ENCODE peak calls at places on chromosomes 11 and 22, in four cellular contexts. Y, V, A and Q are unnamed samples.

GRCh38 chr11:11297578-11297977 is 55.5 kb downstream of the CSNK2A3 start:
- DNase-seq in V (no peak), Y (no peak), A (no peak), Q (no peak)

GRCh38 chr22:21941921-21942320 is 10.7 kb downstream of the PPM1F start:
- DNase-seq in A (no peak), V (no peak), Y (no peak), Q (no peak)

GRCh38 chr11:44319552-44320288 is 9.8 kb upstream of the ALX4 start:
- DNase-seq in V (no peak), Y (peak; percentile 76), A (peak; percentile 72), Q (no peak)

GRCh38 chr22:19568337-19569311 is 44.4 kb upstream of the CLDN5 start:
- DNase-seq in V (no peak), A (no peak), Y (no peak), Q (no peak)

GRCh38 chr11:8237453-8237852 is 26.2 kb downstream of the LMO1 start:
- DNase-seq in Y (no peak), A (no peak), V (no peak), Q (no peak)

GRCh38 chr11:61161190-61162091 is at the start of gene VPS37C:
- DNase-seq in A (peak; percentile 92), Y (peak; percentile 96), V (peak; percentile 71), Q (peak; percentile 89)

GRCh38 chr11:128448981-128449713 is 138.2 kb downstream of the ETS1 start:
- DNase-seq in V (no peak), A (no peak), Y (no peak), Q (no peak)

GRCh38 chr22:37301144-37301820 is 19.0 kb downstream of the CYTH4 start:
- DNase-seq in Y (no peak), A (no peak), V (no peak), Q (no peak)

DNA sequence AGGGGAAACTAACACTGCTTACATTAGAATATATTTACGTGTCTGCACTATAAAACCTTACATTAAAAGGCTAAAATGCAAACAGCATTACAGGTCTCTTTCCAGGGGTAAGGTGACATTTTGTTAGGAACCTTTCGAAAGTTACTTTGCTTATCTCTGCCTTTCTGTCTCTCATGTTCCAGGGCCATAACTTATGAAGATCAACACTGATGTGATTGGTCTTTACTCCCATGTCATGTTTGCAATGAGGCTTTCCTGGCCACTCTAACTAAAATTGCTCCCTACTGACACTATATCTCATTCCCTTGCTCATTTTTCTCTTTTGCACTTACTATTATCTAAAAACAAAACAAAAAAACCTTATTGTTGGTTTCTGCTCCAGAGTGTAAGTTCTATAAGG is 119.0 kb downstream of the JRKL start:
- DNase-seq in A (peak; percentile 44), Y (no peak), V (no peak), Q (no peak)
- TF ChIP-seq POLR2A in A (no peak), Y (no peak), V (no peak), Q (no peak)

GRCh38 chr22:31572939-31573338 is 76.6 kb downstream of the SFI1 start:
- DNase-seq in Y (no peak), V (no peak), A (no peak), Q (no peak)

GRCh38 chr22:31574015-31574670 is 77.8 kb downstream of the SFI1 start:
- DNase-seq in V (no peak), Y (no peak), A (no peak), Q (no peak)

GRCh38 chr22:31577711-31578110 is 81.4 kb downstream of the SFI1 start:
- DNase-seq in V (no peak), Y (no peak), A (no peak), Q (no peak)

GRCh38 chr22:31578171-31578570 is 81.8 kb downstream of the SFI1 start:
- DNase-seq in Y (no peak), A (no peak), V (no peak), Q (no peak)

DNA sequence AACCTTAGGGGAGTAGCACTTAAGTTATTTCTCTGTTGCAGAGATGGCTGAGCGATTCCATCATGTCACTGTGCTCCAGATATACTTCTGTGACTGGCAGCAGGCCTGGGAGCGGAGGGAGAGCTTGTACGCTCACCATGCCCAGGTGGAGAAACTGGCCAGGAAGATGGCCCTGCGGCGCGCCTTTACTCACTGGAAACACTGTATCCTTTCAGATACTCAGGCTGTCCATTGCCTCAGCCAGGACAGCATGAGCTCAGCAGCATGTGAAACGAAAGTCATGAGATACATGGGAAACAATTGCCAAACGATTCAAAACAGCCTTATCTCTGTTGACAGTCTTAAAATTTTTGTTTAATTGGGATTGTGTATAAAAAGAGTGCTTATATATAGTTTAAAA is 78.9 kb downstream of the SFI1 start:
- DNase-seq in A (no peak), Y (no peak), V (no peak), Q (no peak)
- TF ChIP-seq TAF1 in A (no peak), Y (no peak), V (no peak), Q (no peak)

GRCh38 chr11:83193315-83194283 is at the start of gene ANKRD42:
- DNase-seq in V (peak; percentile 77), A (peak; percentile 97), Y (peak; percentile 87), Q (peak; percentile 73)
- TF ChIP-seq POLR2A in V (peak; percentile 69), A (peak; percentile 89), Y (no peak), Q (peak; percentile 59)

GRCh38 chr11:118241191-118242098 is 10.7 kb downstream of the MPZL3 start:
- DNase-seq in A (peak; percentile 77), Y (no peak), V (no peak), Q (no peak)
- TF ChIP-seq TAF1 in A (no peak), Y (no peak), V (no peak), Q (no peak)

DNA sequence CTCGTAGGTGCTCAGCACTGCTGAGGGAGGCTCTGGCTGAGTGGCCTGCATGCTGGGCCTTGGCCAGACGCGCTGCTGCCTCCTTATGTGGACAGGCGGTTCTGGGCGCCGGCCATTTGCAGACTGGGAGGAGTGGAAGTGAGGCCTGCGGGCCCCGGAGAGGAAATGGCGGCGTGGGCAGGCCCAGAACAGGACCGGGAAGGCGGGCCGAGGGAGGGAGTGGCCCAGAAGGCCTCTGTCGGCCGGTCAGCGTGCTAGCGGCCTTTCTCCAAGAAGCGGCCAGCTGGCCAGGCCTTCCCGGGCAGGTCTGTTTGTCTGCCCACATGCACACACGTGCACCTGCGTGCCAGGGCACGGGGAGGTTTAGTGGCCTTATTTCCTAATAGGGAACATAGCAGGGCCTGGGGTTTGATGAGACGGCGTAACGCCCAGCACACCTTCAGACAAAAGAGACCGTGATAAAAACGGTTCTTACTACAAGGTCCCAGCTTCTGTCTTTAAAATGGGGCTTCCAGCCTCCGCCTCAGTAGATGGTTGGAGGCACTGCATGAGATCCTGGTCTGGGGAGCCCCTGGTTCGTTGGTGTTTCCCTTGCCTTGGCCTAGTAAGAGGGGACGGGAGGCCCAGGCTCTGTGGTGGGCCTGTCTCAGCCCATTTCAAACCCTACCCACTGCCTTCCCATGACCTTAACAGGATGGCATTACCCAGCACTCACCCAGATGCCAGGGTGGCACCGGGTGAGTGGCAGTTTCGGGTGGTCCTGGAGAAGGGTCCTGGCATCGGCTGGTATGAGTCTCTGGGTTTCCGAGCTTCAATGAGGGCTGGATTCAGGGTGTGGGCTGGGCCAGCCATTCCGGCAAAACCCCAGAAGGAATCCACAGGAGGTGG is 65.1 kb upstream of the PPARA start:
- DNase-seq in V (no peak), A (peak; percentile 71), Y (no peak), Q (no peak)
- TF ChIP-seq POLR2A in V (no peak), A (peak; percentile 59), Y (no peak), Q (no peak)

GRCh38 chr11:78696177-78696576 is 121.5 kb upstream of the NARS2 start:
- DNase-seq in Y (no peak), V (no peak), A (no peak), Q (no peak)

GRCh38 chr11:78699606-78700005 is 124.9 kb upstream of the NARS2 start:
- DNase-seq in V (no peak), A (no peak), Y (no peak), Q (no peak)

GRCh38 chr11:78694152-78694551 is 119.5 kb upstream of the NARS2 start:
- DNase-seq in V (no peak), Y (no peak), A (no peak), Q (no peak)

DNA sequence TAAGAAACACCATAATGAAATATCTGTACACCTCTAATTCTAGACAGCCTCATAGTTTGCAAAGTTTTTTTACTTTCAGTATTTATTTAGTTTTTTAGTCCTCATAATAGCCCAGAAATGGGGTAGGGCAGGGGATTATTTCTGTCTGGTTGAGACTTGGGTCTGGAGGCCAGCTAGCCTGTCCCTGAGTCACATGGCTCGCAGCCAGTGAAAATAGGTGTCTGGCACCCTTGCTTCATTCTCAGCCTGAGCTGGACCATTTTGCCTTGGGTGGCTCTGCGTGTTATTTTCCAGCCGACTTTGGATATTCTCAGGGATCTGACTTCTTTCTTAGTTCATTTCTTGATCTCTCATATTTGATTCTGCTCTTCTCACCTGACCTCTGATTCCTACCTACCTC is 123.9 kb upstream of the NARS2 start:
- DNase-seq in A (no peak), V (no peak), Y (no peak), Q (no peak)
- TF ChIP-seq TAF1 in A (no peak), V (no peak), Y (no peak), Q (no peak)

GRCh38 chr11:47981667-47982404 is 1.5 kb downstream of the PTPRJ start:
- DNase-seq in A (no peak), V (no peak), Y (no peak), Q (no peak)

GRCh38 chr11:47979378-47980092 is 824 bp upstream of the PTPRJ start:
- DNase-seq in A (no peak), Y (peak; percentile 55), V (no peak), Q (no peak)

GRCh38 chr11:47980907-47981621 is 705 bp downstream of the PTPRJ start:
- DNase-seq in A (no peak), V (no peak), Y (peak; percentile 80), Q (peak; percentile 56)

GRCh38 chr11:47977651-47978050 is 2.7 kb upstream of the PTPRJ start:
- DNase-seq in A (no peak), Y (no peak), V (no peak), Q (no peak)

DNA sequence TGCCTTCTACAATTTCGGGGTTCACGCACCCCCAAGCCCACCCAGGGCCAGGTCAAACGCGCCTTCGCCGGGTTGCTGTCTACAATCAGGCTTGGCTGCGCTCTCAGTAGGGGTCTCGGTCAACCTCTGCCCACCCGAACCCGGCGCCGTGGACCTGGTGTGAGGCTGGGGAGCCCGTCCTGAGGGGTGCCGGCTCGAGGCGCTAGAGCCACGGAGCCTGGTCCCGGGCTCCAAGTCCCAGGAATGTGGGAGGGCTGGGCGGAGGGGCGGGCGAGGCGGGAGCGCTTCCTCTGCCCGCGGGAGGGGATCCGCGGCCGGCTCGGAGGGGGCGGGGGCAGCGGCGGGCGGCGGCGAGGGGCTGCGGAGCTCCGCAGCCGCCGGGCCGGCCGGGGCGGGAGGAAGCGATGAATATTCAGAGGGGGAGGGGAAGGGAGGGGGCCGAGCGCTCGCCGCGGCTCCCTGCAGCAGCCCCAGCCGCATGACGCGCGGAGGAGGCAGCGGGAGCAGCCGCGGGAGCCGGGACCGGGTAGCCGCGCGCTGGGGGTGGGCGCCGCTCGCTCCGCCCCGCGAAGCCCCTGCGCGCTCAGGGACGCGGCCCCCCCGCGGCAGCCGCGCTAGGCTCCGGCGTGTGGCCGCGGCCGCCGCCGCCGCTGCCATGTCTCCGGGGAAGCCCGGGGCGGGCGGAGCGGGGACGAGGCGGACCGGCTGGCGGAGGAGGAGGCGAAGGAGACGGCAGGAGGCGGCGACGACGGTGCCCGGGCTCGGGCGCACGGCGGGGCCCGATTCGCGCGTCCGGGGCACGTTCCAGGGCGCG is at the start of gene PTPRJ:
- DNase-seq in Y (peak; percentile 74), V (no peak), A (peak; percentile 75), Q (peak; percentile 70)
- TF ChIP-seq POLR2A in Y (no peak), V (no peak), A (no peak), Q (no peak)